ENCODE peak calls at places on chromosomes 6 and 20, in seven cellular contexts. T is Calu3, W is ascending aorta, R is adrenal gland, G is fibroblast of lung, B is prostate gland, I is astrocyte of the spinal cord. O is an unnamed sample.
A peak's percentile ranks its signal among the peaks of the same experiment; 100 is the strongest.

GRCh38 chr6:149128489-149129145 is 188.9 kb upstream of the TAB2 start:
- DNase-seq in T (no peak), W (no peak), R (no peak), G (peak; percentile 51), B (no peak), I (no peak), O (no peak)

GRCh38 chr20:9592419-9592818 is 78.0 kb downstream of the LAMP5 start:
- DNase-seq in T (no peak), W (no peak), R (no peak), G (peak; percentile 5), B (no peak), I (no peak), O (no peak)

GRCh38 chr6:75115501-75115900 is 90.4 kb downstream of the COL12A1 start:
- DNase-seq in T (no peak), W (no peak), R (no peak), G (no peak), B (no peak), I (peak; percentile 72), O (no peak)

GRCh38 chr6:53947780-53948179 is 153.0 kb downstream of the LRRC1 start:
- DNase-seq in T (no peak), W (no peak), R (no peak), G (no peak), B (no peak), I (no peak), O (no peak)

GRCh38 chr20:38806855-38807655 is 1.6 kb downstream of the PPP1R16B start:
- DNase-seq in T (no peak), W (no peak), R (no peak), G (no peak), B (no peak), I (no peak), O (no peak)

GRCh38 chr20:973785-974194 is 28.3 kb downstream of the RSPO4 start:
- DNase-seq in T (peak; percentile 36), W (no peak), R (peak; percentile 18), G (peak; percentile 18), B (no peak), I (peak; percentile 1), O (peak; percentile 80)

GRCh38 chr6:169254456-169255316 is 1.0 kb upstream of the THBS2 start:
- DNase-seq in T (no peak), W (no peak), R (no peak), G (no peak), B (no peak), I (no peak), O (no peak)

GRCh38 chr6:159969921-159970320 is 1.0 kb downstream of the IGF2R start:
- DNase-seq in T (peak; percentile 58), W (no peak), R (peak; percentile 70), G (peak; percentile 79), B (peak; percentile 57), I (peak; percentile 78), O (peak; percentile 77)

GRCh38 chr6:105483492-105483891 is 80.6 kb upstream of the PREP start:
- DNase-seq in T (no peak), W (no peak), R (peak; percentile 58), G (peak; percentile 61), B (no peak), I (peak; percentile 61), O (peak; percentile 67)

GRCh38 chr6:158206740-158207451 is 38.7 kb downstream of the GTF2H5 start:
- DNase-seq in T (no peak), W (no peak), R (no peak), G (no peak), B (no peak), I (no peak), O (no peak)

GRCh38 chr20:43508106-43508505 is 609 bp downstream of the L3MBTL1 start:
- DNase-seq in T (peak; percentile 43), W (no peak), R (no peak), G (no peak), B (no peak), I (no peak), O (no peak)

GRCh38 chr6:132401120-132401940 is at the start of gene MOXD1:
- DNase-seq in T (peak; percentile 79), W (no peak), R (peak; percentile 50), G (peak; percentile 47), B (no peak), I (no peak), O (peak; percentile 46)

GRCh38 chr6:134882426-134883038 is 67.4 kb downstream of the ALDH8A1 start:
- DNase-seq in T (peak; percentile 55), W (no peak), R (peak; percentile 60), G (peak; percentile 86), B (peak; percentile 40), I (peak; percentile 73), O (peak; percentile 70)

GRCh38 chr6:130034815-130035146 is 16.4 kb downstream of the L3MBTL3 start:
- DNase-seq in T (no peak), W (no peak), R (no peak), G (no peak), B (no peak), I (no peak), O (no peak)

GRCh38 chr6:168101201-168102092 is 22.4 kb upstream of the FRMD1 start:
- DNase-seq in T (no peak), W (no peak), R (no peak), G (no peak), B (no peak), I (no peak), O (no peak)

DNA sequence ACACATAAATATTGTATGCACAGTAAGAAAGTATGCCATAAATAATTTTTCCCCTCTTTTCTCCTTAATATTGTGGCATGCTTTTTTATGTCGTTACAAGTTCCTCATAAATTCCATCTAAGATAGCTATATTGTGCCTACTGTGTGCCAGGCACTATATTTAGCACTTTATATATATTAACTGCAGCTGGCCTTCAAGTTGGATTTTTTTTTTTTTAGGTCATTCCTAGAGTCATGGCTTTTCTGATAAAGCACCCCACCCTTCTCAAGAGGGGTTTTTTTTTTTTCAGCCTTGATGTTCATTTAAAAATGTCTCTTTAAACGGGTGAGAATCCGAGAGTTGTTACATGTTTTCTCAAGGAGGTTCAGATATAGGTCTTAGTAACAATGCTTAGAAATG is 42.8 kb upstream of the RNF8 start:
- DNase-seq in T (no peak), W (no peak), R (no peak), G (no peak), B (no peak), I (no peak), O (no peak)
- TF ChIP-seq CTCF in T (no peak), W (no peak), R (no peak), G (no peak), B (no peak), I (no peak), O (no peak)

GRCh38 chr6:146381486-146381885 is 162.1 kb upstream of the RAB32 start:
- DNase-seq in T (no peak), W (no peak), R (no peak), G (no peak), B (no peak), I (no peak), O (no peak)
- TF ChIP-seq CTCF in T (no peak), W (no peak), R (no peak), G (no peak), B (no peak), I (peak; percentile 20), O (peak; percentile 58)

DNA sequence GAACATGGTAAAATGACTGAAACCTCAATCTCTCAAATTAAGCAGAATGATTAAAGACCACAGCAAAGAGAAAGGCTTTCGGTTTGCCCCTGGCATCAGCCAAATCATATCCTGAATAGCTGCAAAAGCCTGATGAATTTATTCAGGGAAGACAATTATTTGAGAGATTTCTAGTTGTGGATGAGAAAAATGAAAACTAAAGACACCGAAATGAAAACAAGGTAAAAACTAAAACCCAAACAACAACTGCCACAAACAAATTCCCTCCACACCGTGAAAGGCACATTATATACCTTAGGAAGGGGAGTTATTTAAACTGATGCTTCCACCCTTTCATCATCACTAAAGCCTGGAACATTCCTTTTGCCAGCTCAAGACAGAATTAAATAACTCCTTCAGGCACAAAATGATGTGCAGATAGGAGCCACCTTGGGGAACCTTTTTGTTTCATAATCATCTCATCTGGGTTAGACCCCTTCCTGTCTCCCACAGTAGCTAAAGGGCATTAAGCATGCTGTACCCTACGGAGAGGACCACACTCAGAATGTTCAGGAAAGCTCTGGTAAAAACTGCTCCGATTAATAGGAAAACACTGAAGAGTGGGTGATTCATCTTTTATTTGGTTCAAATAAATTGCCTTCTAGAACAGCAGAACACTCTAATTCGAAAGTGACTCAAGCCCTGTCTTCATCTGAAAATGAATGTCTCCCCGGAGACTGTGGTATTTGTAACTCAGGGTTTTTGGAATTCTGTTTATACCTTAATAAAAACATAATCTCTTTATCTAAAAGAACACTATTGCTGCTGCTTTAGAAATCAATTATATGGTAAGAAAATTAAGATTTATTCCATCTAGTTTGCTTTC is 9.1 kb upstream of the ANKRD60 start:
- DNase-seq in T (no peak), W (no peak), R (no peak), G (peak; percentile 72), B (no peak), I (peak; percentile 72), O (peak; percentile 73)
- TF ChIP-seq CTCF in T (peak; percentile 12), W (no peak), R (no peak), G (no peak), B (no peak), I (no peak), O (no peak)

GRCh38 chr6:156824142-156824541 is 47.0 kb downstream of the ARID1B start:
- DNase-seq in T (no peak), W (no peak), R (no peak), G (no peak), B (no peak), I (no peak), O (no peak)
- TF ChIP-seq CTCF in T (no peak), W (no peak), R (no peak), G (no peak), B (no peak), I (no peak), O (no peak)

GRCh38 chr6:142045380-142046270 is 87.1 kb upstream of the GJE1 start:
- DNase-seq in T (no peak), W (no peak), R (no peak), G (peak; percentile 76), B (no peak), I (peak; percentile 44), O (peak; percentile 73)
- TF ChIP-seq CTCF in T (no peak), W (no peak), R (no peak), G (no peak), B (no peak), I (peak; percentile 31), O (peak; percentile 76)

GRCh38 chr6:137977814-137978213 is 110.8 kb downstream of the TNFAIP3 start:
- DNase-seq in T (no peak), W (no peak), R (no peak), G (no peak), B (no peak), I (no peak), O (no peak)

GRCh38 chr6:137973201-137973600 is 106.1 kb downstream of the TNFAIP3 start:
- DNase-seq in T (no peak), W (no peak), R (no peak), G (peak; percentile 16), B (no peak), I (no peak), O (no peak)

GRCh38 chr6:137976430-137976829 is 109.4 kb downstream of the TNFAIP3 start:
- DNase-seq in T (no peak), W (no peak), R (no peak), G (no peak), B (no peak), I (no peak), O (no peak)

GRCh38 chr6:137977206-137977605 is 110.1 kb downstream of the TNFAIP3 start:
- DNase-seq in T (no peak), W (no peak), R (no peak), G (no peak), B (no peak), I (no peak), O (no peak)

GRCh38 chr6:137975058-137975940 is 108.2 kb downstream of the TNFAIP3 start:
- DNase-seq in T (no peak), W (no peak), R (no peak), G (peak; percentile 36), B (no peak), I (peak; percentile 31), O (no peak)
- TF ChIP-seq CTCF in T (no peak), W (no peak), R (peak; percentile 12), G (no peak), B (peak; percentile 47), I (peak; percentile 16), O (peak; percentile 69)

O was measured in HFFc6.